ENCODE peak calls at places on chromosome 19, in five cellular contexts. D, G, Y, H and C are unnamed samples.

GRCh38 chr19:31733591-31733990 is 384.4 kb upstream of the TSHZ3 start:
- DNase-seq in D (no peak), Y (no peak), H (no peak), G (no peak), C (no peak)

GRCh38 chr19:7550987-7551761 is 15.7 kb downstream of the PNPLA6 start:
- DNase-seq in H (peak), D (no peak), G (no peak), Y (no peak), C (peak)

GRCh38 chr19:34733266-34733825 is 697 bp upstream of the ZNF181 start:
- DNase-seq in Y (no peak), D (peak), G (peak), H (no peak), C (peak)

GRCh38 chr19:35731779-35732405 is 10.4 kb downstream of the IGFLR1 start:
- DNase-seq in G (no peak), H (no peak), D (no peak), Y (no peak), C (no peak)

GRCh38 chr19:38433268-38433733 is at the start of gene RYR1:
- DNase-seq in D (no peak), H (no peak), G (peak), Y (peak), C (no peak)

GRCh38 chr19:6423499-6424189 is 967 bp downstream of the KHSRP start:
- DNase-seq in Y (no peak), G (no peak), H (no peak), D (no peak), C (no peak)

GRCh38 chr19:38251564-38252051 is 4.6 kb downstream of the PPP1R14A start:
- DNase-seq in H (no peak), G (no peak), D (no peak), Y (no peak), C (no peak)

GRCh38 chr19:11373885-11374448 is 499 bp upstream of the SWSAP1 start:
- DNase-seq in Y (no peak), H (no peak), D (no peak), G (no peak), C (no peak)

GRCh38 chr19:47778954-47779351 is 450 bp downstream of the SELENOW start:
- DNase-seq in H (no peak), Y (no peak), D (no peak), G (no peak), C (no peak)